ENCODE peak calls at places on chromosomes 13 and 19, in six cellular contexts. W, C, D, G, T and S are unnamed samples.

GRCh38 chr19:45136507-45137178 is 24.1 kb downstream of the NKPD1 start:
- DNase-seq in W (no peak), C (no peak), G (peak), D (no peak), T (no peak), S (no peak)

GRCh38 chr13:52738719-52739467 is 727 bp downstream of the CNMD start:
- DNase-seq in G (no peak), C (no peak), W (peak), T (no peak), D (peak), S (peak)

GRCh38 chr19:47507924-47508553 is 6.8 kb downstream of the NAPA start:
- DNase-seq in W (no peak), C (no peak), G (no peak), T (no peak), D (peak), S (no peak)

GRCh38 chr19:10227215-10227971 is 3.7 kb downstream of the S1PR2 start:
- DNase-seq in D (peak), T (no peak), C (peak), G (no peak), W (peak), S (peak)

GRCh38 chr19:670609-671075 is 5.5 kb upstream of the FSTL3 start:
- DNase-seq in T (no peak), D (no peak), W (no peak), G (no peak), C (no peak), S (no peak)

GRCh38 chr13:100534911-100535310 is 53.7 kb downstream of the GGACT start:
- DNase-seq in T (no peak), C (no peak), W (no peak), D (peak), G (no peak), S (no peak)

GRCh38 chr19:2732157-2732725 is 7.6 kb downstream of the SLC39A3 start:
- DNase-seq in T (no peak), D (no peak), W (no peak), C (no peak), G (no peak), S (no peak)

GRCh38 chr19:41205995-41206394 is 13.0 kb downstream of the CYP2S1 start:
- DNase-seq in D (no peak), W (no peak), C (no peak), G (no peak), T (no peak), S (no peak)

GRCh38 chr19:46927106-46927505 is 66.3 kb downstream of the ARHGAP35 start:
- DNase-seq in T (no peak), G (no peak), W (no peak), C (no peak), D (no peak), S (no peak)

GRCh38 chr13:50410921-50411712 is 395.9 kb downstream of the KCNRG start:
- DNase-seq in D (no peak), W (no peak), T (no peak), G (no peak), C (no peak), S (peak)

GRCh38 chr13:36432106-36432544 is at the start of gene CCNA1:
- DNase-seq in D (peak), W (peak), T (peak), G (no peak), C (peak), S (peak)

GRCh38 chr19:57947088-57947418 is 453 bp downstream of the ZNF256 start:
- DNase-seq in D (no peak), G (no peak), C (no peak), T (no peak), W (no peak), S (no peak)

GRCh38 chr13:59997976-59998375 is 165.8 kb downstream of the DIAPH3 start:
- DNase-seq in D (no peak), C (no peak), T (no peak), G (no peak), W (no peak), S (no peak)

GRCh38 chr19:16825312-16826168 is 3.7 kb upstream of the SIN3B start:
- DNase-seq in C (peak), D (peak), T (no peak), W (peak), G (no peak), S (peak)

GRCh38 chr19:11452814-11453335 is 17.4 kb downstream of the PRKCSH start:
- DNase-seq in D (no peak), G (no peak), T (no peak), W (no peak), C (no peak), S (no peak)

GRCh38 chr19:2537544-2537943 is 61.6 kb downstream of the GADD45B start:
- DNase-seq in W (no peak), T (no peak), D (no peak), C (peak), G (no peak), S (no peak)

GRCh38 chr13:32278456-32278855 is 36.7 kb downstream of the ZAR1L start:
- DNase-seq in T (no peak), G (no peak), W (no peak), C (no peak), D (no peak), S (peak)

GRCh38 chr19:10430505-10431253 is 10.3 kb downstream of the PDE4A start:
- DNase-seq in W (no peak), C (peak), G (no peak), T (no peak), D (peak), S (peak)